ENCODE peak calls at places on chromosomes 4 and X, in six cellular contexts. C is dorsolateral prefrontal cortex, K is GM23338, H is AG04450, R is A549, D is body of pancreas. O is an unnamed sample.
A peak's percentile ranks its signal among the peaks of the same experiment; 100 is the strongest.

GRCh38 chrX:101062171-101062570 is 10.3 kb upstream of the TRMT2B start:
- DNase-seq in C (no peak), H (no peak), K (peak; percentile 10), R (no peak), D (no peak), O (no peak)

GRCh38 chr4:148058160-148058859 is 326.4 kb downstream of the ARHGAP10 start:
- DNase-seq in K (no peak), R (no peak), C (no peak), H (no peak), D (no peak), O (no peak)

GRCh38 chr4:139763668-139764067 is 98.0 kb downstream of the MGST2 start:
- DNase-seq in D (no peak), H (no peak), C (peak; percentile 25), R (no peak), K (no peak), O (no peak)

GRCh38 chr4:150849016-150849415 is 166.1 kb downstream of the LRBA start:
- DNase-seq in D (no peak), C (no peak), K (peak; percentile 14), R (no peak), H (no peak), O (no peak)

GRCh38 chr4:41106694-41107419 is 107.5 kb downstream of the APBB2 start:
- DNase-seq in K (no peak), D (no peak), R (no peak), H (no peak), C (no peak), O (no peak)

GRCh38 chrX:30883141-30883540 is 5.9 kb downstream of the TAB3 start:
- DNase-seq in D (no peak), R (no peak), K (no peak), H (no peak), C (no peak), O (no peak)

GRCh38 chr4:114600672-114601071 is 2.1 kb downstream of the UGT8 start:
- DNase-seq in D (no peak), C (no peak), H (no peak), R (no peak), K (no peak), O (no peak)

GRCh38 chr4:152901205-152901604 is 34.9 kb upstream of the FHDC1 start:
- DNase-seq in D (no peak), R (no peak), H (no peak), K (no peak), C (no peak), O (no peak)

GRCh38 chrX:66684196-66684595 is 45.3 kb upstream of the EDA2R start:
- DNase-seq in C (no peak), H (no peak), K (no peak), R (no peak), D (no peak), O (no peak)

GRCh38 chr4:30717208-30718020 is 2.8 kb upstream of the PCDH7 start:
- DNase-seq in D (no peak), C (peak; percentile 12), K (peak; percentile 83), R (peak; percentile 27), H (no peak), O (peak; percentile 85)

GRCh38 chr4:91914176-91914804 is 389.5 kb upstream of the GRID2 start:
- DNase-seq in H (no peak), D (peak; percentile 15), R (no peak), K (no peak), C (no peak), O (no peak)

GRCh38 chrX:12241026-12241425 is 102.8 kb downstream of the FRMPD4 start:
- DNase-seq in C (no peak), R (no peak), K (no peak), D (no peak), H (no peak), O (no peak)

GRCh38 chr4:955161-955921 is 18.0 kb downstream of the DGKQ start:
- DNase-seq in C (no peak), R (no peak), H (no peak), K (no peak), D (no peak), O (no peak)

GRCh38 chr4:168421671-168422070 is 58.6 kb downstream of the DDX60L start:
- DNase-seq in D (no peak), K (no peak), R (peak; percentile 33), H (no peak), C (no peak), O (no peak)

GRCh38 chr4:114136067-114136466 is 156.6 kb upstream of the ARSJ start:
- DNase-seq in H (no peak), R (no peak), K (no peak), C (no peak), D (no peak), O (no peak)

GRCh38 chr4:182354867-182355266 is 111.7 kb downstream of the TENM3 start:
- DNase-seq in R (no peak), D (no peak), K (no peak), C (no peak), H (no peak), O (no peak)

GRCh38 chr4:6308890-6309643 is 39.4 kb downstream of the WFS1 start:
- DNase-seq in R (peak; percentile 29), D (no peak), H (no peak), K (peak; percentile 72), C (peak; percentile 38), O (peak; percentile 83)

GRCh38 chrX:109974906-109975655 is 27.8 kb upstream of the TMEM164 start:
- DNase-seq in D (no peak), R (no peak), K (no peak), C (no peak), H (no peak), O (no peak)

GRCh38 chr4:21077967-21078366 is 377.7 kb downstream of the PACRGL start:
- DNase-seq in R (no peak), D (no peak), C (no peak), H (no peak), K (no peak), O (no peak)

GRCh38 chr4:22764183-22764582 is 71.4 kb downstream of the GBA3 start:
- DNase-seq in D (no peak), H (no peak), R (no peak), K (no peak), C (no peak), O (no peak)

DNA sequence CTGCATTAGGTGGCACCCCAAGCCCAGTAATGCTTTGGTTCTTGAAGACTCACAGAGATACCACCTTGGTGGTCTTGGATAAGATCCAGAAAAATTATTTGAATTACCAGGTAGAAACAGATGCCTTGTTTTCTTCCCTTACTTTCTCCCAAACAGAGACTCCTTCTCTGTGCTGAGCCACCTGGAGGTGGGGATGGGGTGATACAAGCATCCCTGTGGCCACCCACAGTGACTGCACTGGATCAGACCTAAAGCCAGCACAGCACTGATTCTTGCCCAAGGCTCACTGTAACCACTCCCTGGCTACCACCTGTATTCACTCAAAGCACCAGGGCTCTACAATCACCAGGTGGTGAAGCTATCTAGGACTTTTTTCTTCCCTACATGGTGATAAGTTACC is 156.8 kb downstream of the TEX13A start:
- DNase-seq in D (no peak), K (peak; percentile 35), R (no peak), C (no peak), H (no peak), O (peak; percentile 16)
- TF ChIP-seq CTCF in D (no peak), K (peak; percentile 32), R (no peak), C (no peak), H (no peak), O (peak; percentile 11)

GRCh38 chrX:153988493-153988892 is 15.9 kb downstream of the TMEM187 start:
- DNase-seq in K (no peak), D (no peak), C (no peak), R (no peak), H (no peak), O (no peak)

GRCh38 chrX:153981771-153982533 is 9.4 kb downstream of the TMEM187 start:
- DNase-seq in K (no peak), D (peak; percentile 61), C (no peak), H (no peak), R (no peak), O (no peak)

GRCh38 chrX:153984351-153985178 is 12.0 kb downstream of the TMEM187 start:
- DNase-seq in H (no peak), D (peak; percentile 39), R (no peak), K (no peak), C (peak; percentile 78), O (no peak)

GRCh38 chrX:153981231-153981630 is 8.7 kb downstream of the TMEM187 start:
- DNase-seq in K (no peak), D (no peak), C (no peak), R (no peak), H (no peak), O (no peak)

GRCh38 chrX:153983321-153983729 is 10.8 kb downstream of the TMEM187 start:
- DNase-seq in C (no peak), K (no peak), D (no peak), R (no peak), H (no peak), O (no peak)
- H3K4me3 ChIP-seq in C (no peak overlapping the region), K (no peak overlapping the region), D (no peak overlapping the region), R (no peak overlapping the region), H (no peak overlapping the region), O (no peak overlapping the region)

GRCh38 chrX:119693996-119694451 is 1.1 kb upstream of the SEPTIN6 start:
- DNase-seq in C (no peak), K (peak; percentile 47), R (no peak), H (no peak), D (no peak), O (peak; percentile 35)
- H3K27ac ChIP-seq in C (no peak overlapping the region), K (no peak overlapping the region), R (no peak overlapping the region), H (no peak overlapping the region), D (no peak overlapping the region), O (no peak overlapping the region)

DNA sequence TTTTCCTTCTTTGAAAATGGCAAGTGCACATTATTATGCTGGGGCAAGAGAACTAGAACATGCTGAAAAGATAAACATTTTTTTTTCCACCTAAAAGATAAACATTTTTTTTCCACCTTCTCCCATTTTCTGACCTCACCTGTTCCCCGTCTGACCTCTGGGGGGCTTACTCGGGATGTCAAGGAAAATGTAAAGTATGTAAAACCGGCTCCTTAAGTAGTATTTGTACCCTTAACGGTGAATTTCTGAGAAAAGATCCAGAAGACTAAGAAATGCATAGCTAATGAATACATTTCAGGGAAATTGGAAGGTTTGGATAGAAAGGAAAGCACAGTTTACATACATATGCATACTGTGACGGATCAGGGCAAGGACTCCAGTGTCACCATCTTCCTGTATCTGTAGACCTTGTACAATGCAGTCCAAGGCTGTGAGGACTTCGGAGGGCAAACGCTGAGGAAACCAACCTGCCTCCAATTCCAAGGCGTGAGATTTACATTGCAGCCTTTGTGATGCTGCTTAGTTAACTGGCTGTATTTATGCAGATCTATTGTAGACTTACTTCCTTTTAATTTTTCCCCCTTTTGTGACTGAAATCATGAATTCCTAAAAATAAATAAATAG is 2185.9 kb upstream of the TENM3 start:
- DNase-seq in H (no peak), C (peak; percentile 18), K (peak; percentile 53), R (peak; percentile 4), D (no peak), O (peak; percentile 39)
- TF ChIP-seq CTCF in H (no peak), C (no peak), K (peak; percentile 77), R (no peak), D (no peak), O (peak; percentile 65)

GRCh38 chrX:2710041-2710471 is 19.0 kb downstream of the CD99 start:
- DNase-seq in C (no peak), K (no peak), H (no peak), D (peak; percentile 14), R (peak; percentile 88), O (no peak)

GRCh38 chrX:2708601-2709200 is 17.6 kb downstream of the CD99 start:
- DNase-seq in H (no peak), C (no peak), R (no peak), D (peak; percentile 22), K (no peak), O (no peak)

GRCh38 chrX:2711441-2711840 is 20.3 kb downstream of the CD99 start:
- DNase-seq in D (no peak), H (no peak), C (no peak), R (no peak), K (no peak), O (no peak)

GRCh38 chrX:2712428-2712827 is 21.3 kb downstream of the CD99 start:
- DNase-seq in H (no peak), R (no peak), C (no peak), D (no peak), K (no peak), O (no peak)

GRCh38 chrX:2710496-2710895 is 19.4 kb downstream of the CD99 start:
- DNase-seq in R (peak; percentile 81), D (no peak), K (peak; percentile 57), H (no peak), C (no peak), O (peak; percentile 45)
- H3K4me3 ChIP-seq in R (peak overlapping the region; percentile 29), D (no peak overlapping the region), K (no peak overlapping the region), H (peak overlapping the region; percentile 10), C (no peak overlapping the region), O (no peak overlapping the region)

O was measured in neural progenitor cell.